ENCODE peak calls at places on chromosome 21, in five cellular contexts. One of them, this sample, is unnamed.

GRCh38 chr21:19553930-19554615 is 1150.5 kb upstream of the TMPRSS15 start:
- DNase-seq in GM23338: peak; percentile 58
- DNase-seq in tibial artery: no peak
- DNase-seq in pancreas: no peak
- DNase-seq in stomach: no peak
- DNase-seq in this sample: no peak

GRCh38 chr21:39452207-39452964 is 616 bp downstream of the SH3BGR start:
- DNase-seq in GM23338: no peak
- DNase-seq in tibial artery: no peak
- DNase-seq in pancreas: no peak
- DNase-seq in stomach: no peak
- DNase-seq in this sample: no peak

GRCh38 chr21:41819236-41819855 is 52.5 kb upstream of the RIPK4 start:
- DNase-seq in GM23338: no peak
- DNase-seq in tibial artery: no peak
- DNase-seq in pancreas: no peak
- DNase-seq in stomach: no peak
- DNase-seq in this sample: no peak

GRCh38 chr21:43764576-43765495 is 11.3 kb downstream of the CSTB start:
- DNase-seq in GM23338: no peak
- DNase-seq in tibial artery: no peak
- DNase-seq in pancreas: no peak
- DNase-seq in stomach: no peak
- DNase-seq in this sample: no peak

GRCh38 chr21:35335951-35336446 is 286.9 kb upstream of the RUNX1 start:
- DNase-seq in GM23338: no peak
- DNase-seq in tibial artery: no peak
- DNase-seq in pancreas: no peak
- DNase-seq in stomach: no peak
- DNase-seq in this sample: no peak

GRCh38 chr21:41369915-41370839 is 8.3 kb downstream of the MX2 start:
- DNase-seq in GM23338: peak; percentile 36
- DNase-seq in tibial artery: no peak
- DNase-seq in pancreas: no peak
- DNase-seq in stomach: peak; percentile 25
- DNase-seq in this sample: no peak

GRCh38 chr21:32712043-32712442 is 15.8 kb downstream of the SYNJ1 start:
- DNase-seq in GM23338: no peak
- DNase-seq in tibial artery: no peak
- DNase-seq in pancreas: no peak
- DNase-seq in stomach: no peak
- DNase-seq in this sample: no peak

GRCh38 chr21:35737899-35738341 is 322.4 kb downstream of the SETD4 start:
- DNase-seq in GM23338: no peak
- DNase-seq in tibial artery: peak; percentile 56
- DNase-seq in pancreas: no peak
- DNase-seq in stomach: no peak
- DNase-seq in this sample: no peak

GRCh38 chr21:44292812-44293195 is 7.0 kb upstream of the PFKL start:
- DNase-seq in GM23338: no peak
- DNase-seq in tibial artery: no peak
- DNase-seq in pancreas: peak; percentile 28
- DNase-seq in stomach: no peak
- DNase-seq in this sample: peak; percentile 71

GRCh38 chr21:28298251-28298672 is 694.4 kb downstream of the LTN1 start:
- DNase-seq in GM23338: no peak
- DNase-seq in tibial artery: no peak
- DNase-seq in pancreas: no peak
- DNase-seq in stomach: no peak
- DNase-seq in this sample: no peak

GRCh38 chr21:15094706-15095105 is 29.9 kb upstream of the NRIP1 start:
- DNase-seq in GM23338: no peak
- DNase-seq in tibial artery: no peak
- DNase-seq in pancreas: no peak
- DNase-seq in stomach: no peak
- DNase-seq in this sample: no peak

GRCh38 chr21:26842976-26843911 is 2.0 kb downstream of the ADAMTS1 start:
- DNase-seq in GM23338: peak; percentile 83
- DNase-seq in tibial artery: peak; percentile 94
- DNase-seq in pancreas: peak; percentile 89
- DNase-seq in stomach: peak; percentile 87
- DNase-seq in this sample: peak; percentile 88

GRCh38 chr21:27291006-27291405 is 324.1 kb upstream of the ADAMTS5 start:
- DNase-seq in GM23338: no peak
- DNase-seq in tibial artery: no peak
- DNase-seq in pancreas: no peak
- DNase-seq in stomach: no peak
- DNase-seq in this sample: no peak

GRCh38 chr21:42918291-42918690 is 7.1 kb downstream of the ERVH48-1 start:
- DNase-seq in GM23338: no peak
- DNase-seq in tibial artery: no peak
- DNase-seq in pancreas: no peak
- DNase-seq in stomach: no peak
- DNase-seq in this sample: no peak

GRCh38 chr21:27564684-27565280 is 597.9 kb upstream of the ADAMTS5 start:
- DNase-seq in GM23338: peak; percentile 58
- DNase-seq in tibial artery: peak; percentile 30
- DNase-seq in pancreas: no peak
- DNase-seq in stomach: peak; percentile 40
- DNase-seq in this sample: no peak

GRCh38 chr21:33650929-33651505 is 8.7 kb downstream of the ITSN1 start:
- DNase-seq in GM23338: peak; percentile 39
- DNase-seq in tibial artery: no peak
- DNase-seq in pancreas: no peak
- DNase-seq in stomach: no peak
- DNase-seq in this sample: no peak

GRCh38 chr21:26788783-26789182 is 56.4 kb downstream of the ADAMTS1 start:
- DNase-seq in GM23338: no peak
- DNase-seq in tibial artery: peak; percentile 68
- DNase-seq in pancreas: no peak
- DNase-seq in stomach: no peak
- DNase-seq in this sample: no peak

GRCh38 chr21:17612023-17612564 is 607 bp downstream of the BTG3 start:
- DNase-seq in GM23338: peak; percentile 70
- DNase-seq in tibial artery: peak; percentile 38
- DNase-seq in pancreas: peak; percentile 55
- DNase-seq in stomach: peak; percentile 48
- DNase-seq in this sample: peak; percentile 76

GRCh38 chr21:39851219-39851618 is 16.0 kb upstream of the PCP4 start:
- DNase-seq in GM23338: no peak
- DNase-seq in tibial artery: no peak
- DNase-seq in pancreas: no peak
- DNase-seq in stomach: no peak
- DNase-seq in this sample: no peak

GRCh38 chr21:32702702-32703101 is 25.1 kb downstream of the SYNJ1 start:
- DNase-seq in GM23338: no peak
- DNase-seq in tibial artery: no peak
- DNase-seq in pancreas: no peak
- DNase-seq in stomach: no peak
- DNase-seq in this sample: no peak

GRCh38 chr21:28636988-28637691 is 355.5 kb downstream of the LTN1 start:
- DNase-seq in GM23338: no peak
- DNase-seq in tibial artery: no peak
- DNase-seq in pancreas: no peak
- DNase-seq in stomach: no peak
- DNase-seq in this sample: no peak

GRCh38 chr21:22791986-22792560 is 1793.9 kb downstream of the NCAM2 start:
- DNase-seq in GM23338: peak; percentile 76
- DNase-seq in tibial artery: no peak
- DNase-seq in pancreas: no peak
- DNase-seq in stomach: no peak
- DNase-seq in this sample: no peak

GRCh38 chr21:26684866-26685265 is 111.8 kb upstream of the CYYR1 start:
- DNase-seq in GM23338: no peak
- DNase-seq in tibial artery: no peak
- DNase-seq in pancreas: no peak
- DNase-seq in stomach: no peak
- DNase-seq in this sample: no peak

DNA sequence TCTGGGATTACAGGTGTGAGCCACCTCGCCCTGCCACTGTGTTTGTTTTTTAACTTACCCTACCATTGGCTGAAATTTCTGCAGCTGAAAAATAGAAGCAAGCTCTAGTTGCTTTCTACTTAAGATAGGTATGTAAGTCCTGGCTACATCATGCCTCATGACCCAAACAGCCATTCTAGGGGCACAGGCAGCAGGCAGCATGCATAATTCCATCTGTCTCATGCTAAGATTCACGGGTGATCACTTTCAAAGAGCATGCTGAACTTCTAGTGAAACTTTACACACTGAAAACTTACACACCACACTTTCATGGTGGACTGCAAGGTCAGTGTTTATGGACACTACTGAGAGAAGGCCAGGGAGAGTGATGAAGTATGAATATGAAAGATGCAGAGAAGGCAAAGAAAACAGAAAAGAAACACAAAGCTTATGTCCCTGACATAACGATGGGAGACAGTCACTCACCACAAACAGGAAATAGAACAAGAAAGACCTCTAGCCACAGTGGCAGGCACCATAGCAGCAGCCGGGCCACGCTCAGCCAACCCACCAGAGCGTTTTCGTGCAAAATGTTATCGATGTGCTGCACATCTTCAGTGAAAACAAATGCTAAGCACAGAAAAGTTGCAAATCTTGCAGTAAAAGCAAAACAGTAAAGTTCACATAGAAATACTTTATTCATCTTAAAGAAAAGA is 102.3 kb upstream of the TIAM1 start:
- DNase-seq in GM23338: no peak
- DNase-seq in tibial artery: no peak
- DNase-seq in pancreas: no peak
- DNase-seq in stomach: no peak
- DNase-seq in this sample: no peak
- H3K4me1 ChIP-seq in GM23338: peaks cover 7% of the 10 kb centered on the region
- H3K4me1 ChIP-seq in tibial artery: no peaks in the 10 kb centered on the region
- H3K4me1 ChIP-seq in pancreas: no peaks in the 10 kb centered on the region
- H3K4me1 ChIP-seq in stomach: peaks cover 7% of the 10 kb centered on the region
- H3K4me1 ChIP-seq in this sample: peaks cover 6% of the 10 kb centered on the region

GRCh38 chr21:37509802-37510393 is 143.3 kb downstream of the DYRK1A start:
- DNase-seq in GM23338: no peak
- DNase-seq in tibial artery: no peak
- DNase-seq in pancreas: no peak
- DNase-seq in stomach: no peak
- DNase-seq in this sample: no peak

GRCh38 chr21:37508341-37508740 is 141.8 kb downstream of the DYRK1A start:
- DNase-seq in GM23338: no peak
- DNase-seq in tibial artery: no peak
- DNase-seq in pancreas: no peak
- DNase-seq in stomach: no peak
- DNase-seq in this sample: no peak

GRCh38 chr21:37514038-37514665 is 147.6 kb downstream of the DYRK1A start:
- DNase-seq in GM23338: no peak
- DNase-seq in tibial artery: no peak
- DNase-seq in pancreas: no peak
- DNase-seq in stomach: no peak
- DNase-seq in this sample: no peak

GRCh38 chr21:37513383-37513782 is 146.8 kb downstream of the DYRK1A start:
- DNase-seq in GM23338: no peak
- DNase-seq in tibial artery: no peak
- DNase-seq in pancreas: no peak
- DNase-seq in stomach: no peak
- DNase-seq in this sample: no peak

DNA sequence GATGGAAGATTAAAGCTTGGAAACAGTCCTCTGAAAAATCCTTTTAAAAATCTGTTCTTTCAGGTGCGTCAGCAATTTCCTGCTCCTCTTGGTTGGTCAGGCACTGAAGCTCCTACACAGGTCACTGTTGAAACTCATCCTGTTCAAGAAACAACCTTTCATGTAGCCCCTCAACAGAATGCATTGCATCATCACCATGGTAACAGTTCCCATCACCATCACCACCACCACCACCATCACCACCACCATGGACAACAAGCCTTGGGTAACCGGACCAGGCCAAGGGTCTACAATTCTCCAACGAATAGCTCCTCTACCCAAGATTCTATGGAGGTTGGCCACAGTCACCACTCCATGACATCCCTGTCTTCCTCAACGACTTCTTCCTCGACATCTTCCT is 145.3 kb downstream of the DYRK1A start:
- DNase-seq in GM23338: no peak
- DNase-seq in tibial artery: no peak
- DNase-seq in pancreas: no peak
- DNase-seq in stomach: no peak
- DNase-seq in this sample: no peak
- TF ChIP-seq CTCF in GM23338: no peak
- TF ChIP-seq CTCF in tibial artery: no peak
- TF ChIP-seq CTCF in pancreas: no peak
- TF ChIP-seq CTCF in stomach: no peak
- TF ChIP-seq CTCF in this sample: no peak

GRCh38 chr21:37245151-37245550 is 22.0 kb downstream of the VPS26C start:
- DNase-seq in GM23338: peak; percentile 60
- DNase-seq in tibial artery: no peak
- DNase-seq in pancreas: no peak
- DNase-seq in stomach: no peak
- DNase-seq in this sample: no peak

GRCh38 chr21:37241426-37241825 is 25.7 kb downstream of the VPS26C start:
- DNase-seq in GM23338: no peak
- DNase-seq in tibial artery: no peak
- DNase-seq in pancreas: no peak
- DNase-seq in stomach: no peak
- DNase-seq in this sample: no peak

GRCh38 chr21:37243961-37244360 is 23.2 kb downstream of the VPS26C start:
- DNase-seq in GM23338: no peak
- DNase-seq in tibial artery: no peak
- DNase-seq in pancreas: no peak
- DNase-seq in stomach: no peak
- DNase-seq in this sample: no peak

GRCh38 chr21:37240978-37241377 is 26.2 kb downstream of the VPS26C start:
- DNase-seq in GM23338: no peak
- DNase-seq in tibial artery: no peak
- DNase-seq in pancreas: no peak
- DNase-seq in stomach: no peak
- DNase-seq in this sample: no peak

GRCh38 chr21:37244506-37245083 is 22.5 kb downstream of the VPS26C start:
- DNase-seq in GM23338: peak; percentile 34
- DNase-seq in tibial artery: no peak
- DNase-seq in pancreas: no peak
- DNase-seq in stomach: no peak
- DNase-seq in this sample: no peak
- H3K4me1 ChIP-seq in GM23338: peaks cover 18% of the 10 kb centered on the region
- H3K4me1 ChIP-seq in tibial artery: no peaks in the 10 kb centered on the region
- H3K4me1 ChIP-seq in pancreas: no peaks in the 10 kb centered on the region
- H3K4me1 ChIP-seq in stomach: peaks cover 18% of the 10 kb centered on the region
- H3K4me1 ChIP-seq in this sample: peaks cover 28% of the 10 kb centered on the region

GRCh38 chr21:16176570-16176969 is 446.8 kb downstream of the USP25 start:
- DNase-seq in GM23338: no peak
- DNase-seq in tibial artery: no peak
- DNase-seq in pancreas: no peak
- DNase-seq in stomach: no peak
- DNase-seq in this sample: no peak

GRCh38 chr21:16185766-16186165 is 456.0 kb downstream of the USP25 start:
- DNase-seq in GM23338: no peak
- DNase-seq in tibial artery: no peak
- DNase-seq in pancreas: no peak
- DNase-seq in stomach: no peak
- DNase-seq in this sample: no peak

GRCh38 chr21:16179732-16180131 is 449.9 kb downstream of the USP25 start:
- DNase-seq in GM23338: no peak
- DNase-seq in tibial artery: no peak
- DNase-seq in pancreas: no peak
- DNase-seq in stomach: no peak
- DNase-seq in this sample: no peak

GRCh38 chr21:16181024-16181423 is 451.2 kb downstream of the USP25 start:
- DNase-seq in GM23338: no peak
- DNase-seq in tibial artery: no peak
- DNase-seq in pancreas: no peak
- DNase-seq in stomach: no peak
- DNase-seq in this sample: no peak

GRCh38 chr21:16180613-16181012 is 450.8 kb downstream of the USP25 start:
- DNase-seq in GM23338: peak; percentile 57
- DNase-seq in tibial artery: no peak
- DNase-seq in pancreas: no peak
- DNase-seq in stomach: no peak
- DNase-seq in this sample: no peak
- TF ChIP-seq CTCF in GM23338: no peak
- TF ChIP-seq CTCF in tibial artery: no peak
- TF ChIP-seq CTCF in pancreas: no peak
- TF ChIP-seq CTCF in stomach: no peak
- TF ChIP-seq CTCF in this sample: no peak